ENCODE peak calls at places on chromosomes 13 and 19, in five cellular contexts. U, I, A, G and R are unnamed samples.

GRCh38 chr19:48665786-48666185 is 7.0 kb downstream of the NTN5 start:
- DNase-seq in U (no peak), I (no peak), A (no peak), G (no peak), R (no peak)

GRCh38 chr19:49556412-49557398 is 23.7 kb downstream of the NOSIP start:
- DNase-seq in U (no peak), I (no peak), A (no peak), G (peak; percentile 35), R (no peak)

GRCh38 chr13:22926176-22927007 is 254.4 kb upstream of the SGCG start:
- DNase-seq in U (peak; percentile 84), I (peak; percentile 82), A (peak; percentile 52), G (no peak), R (peak; percentile 86)

GRCh38 chr13:75312884-75313520 is 169.0 kb downstream of the TBC1D4 start:
- DNase-seq in U (no peak), I (no peak), A (no peak), G (no peak), R (no peak)

GRCh38 chr13:50275392-50276063 is 260.3 kb downstream of the KCNRG start:
- DNase-seq in U (no peak), I (no peak), A (no peak), G (no peak), R (no peak)

GRCh38 chr13:29454931-29455481 is 140.5 kb downstream of the SLC7A1 start:
- DNase-seq in U (peak; percentile 34), I (no peak), A (no peak), G (no peak), R (no peak)

GRCh38 chr19:2171349-2172145 is 7.8 kb downstream of the DOT1L start:
- DNase-seq in U (peak; percentile 59), I (peak; percentile 73), A (no peak), G (peak; percentile 66), R (no peak)

GRCh38 chr13:40777166-40777956 is 6.4 kb upstream of the MRPS31 start:
- DNase-seq in U (peak; percentile 72), I (no peak), A (peak; percentile 64), G (no peak), R (no peak)

GRCh38 chr13:35144496-35144895 is 202.4 kb downstream of the NBEA start:
- DNase-seq in U (peak; percentile 50), I (no peak), A (no peak), G (no peak), R (no peak)

GRCh38 chr13:50224534-50224933 is 209.3 kb downstream of the KCNRG start:
- DNase-seq in U (peak; percentile 57), I (no peak), A (no peak), G (no peak), R (no peak)

GRCh38 chr13:38349386-38350113 is at the start of gene UFM1:
- DNase-seq in U (peak; percentile 98), I (peak; percentile 90), A (peak; percentile 85), G (peak; percentile 80), R (peak; percentile 97)

GRCh38 chr19:13089139-13089856 is 13.4 kb downstream of the LYL1 start:
- DNase-seq in U (no peak), I (no peak), A (no peak), G (no peak), R (no peak)

GRCh38 chr13:39433705-39434104 is 169.3 kb downstream of the LHFPL6 start:
- DNase-seq in U (no peak), I (no peak), A (no peak), G (no peak), R (no peak)

GRCh38 chr13:95564091-95564490 is 11.6 kb downstream of the CLDN10 start:
- DNase-seq in U (peak; percentile 47), I (no peak), A (no peak), G (no peak), R (no peak)

GRCh38 chr13:105597573-105597972 is 937.9 kb downstream of the EFNB2 start:
- DNase-seq in U (no peak), I (no peak), A (no peak), G (no peak), R (no peak)

GRCh38 chr19:45467456-45468158 is at the start of gene FOSB:
- DNase-seq in U (peak; percentile 96), I (peak; percentile 95), A (peak; percentile 97), G (peak; percentile 93), R (peak; percentile 98)

GRCh38 chr13:39020853-39021462 is 16.9 kb downstream of the PROSER1 start:
- DNase-seq in U (no peak), I (no peak), A (no peak), G (no peak), R (no peak)

GRCh38 chr19:51368366-51369282 is at the start of gene CLDND2:
- DNase-seq in U (no peak), I (no peak), A (no peak), G (peak; percentile 51), R (no peak)

GRCh38 chr13:46577656-46578589 is 25.0 kb downstream of the LRCH1 start:
- DNase-seq in U (no peak), I (no peak), A (no peak), G (no peak), R (no peak)
- H3K4me1 ChIP-seq in U (peaks cover 59% of the 10 kb centered on the region), I (peaks cover 87% of the 10 kb centered on the region), A (peaks cover 33% of the 10 kb centered on the region), G (peaks cover 15% of the 10 kb centered on the region), R (peaks cover 23% of the 10 kb centered on the region)

GRCh38 chr13:90542959-90543358 is 804.5 kb upstream of the MIR17HG start:
- DNase-seq in U (no peak), I (no peak), A (no peak), G (no peak), R (no peak)
- H3K36me3 ChIP-seq in U (no peaks in the 10 kb centered on the region), I (no peaks in the 10 kb centered on the region), A (no peaks in the 10 kb centered on the region), G (no peaks in the 10 kb centered on the region), R (no peaks in the 10 kb centered on the region)

GRCh38 chr13:99354371-99354951 is 47.3 kb upstream of the GPR183 start:
- DNase-seq in U (no peak), I (no peak), A (no peak), G (no peak), R (no peak)
- H3K27ac ChIP-seq in U (no peak overlapping the region), I (no peak overlapping the region), A (peak overlapping the region; percentile 79), G (peak overlapping the region; percentile 96), R (no peak overlapping the region)

GRCh38 chr19:3698386-3698950 is 1.8 kb downstream of the PIP5K1C start:
- DNase-seq in U (no peak), I (no peak), A (no peak), G (no peak), R (peak; percentile 47)

GRCh38 chr19:3699071-3699740 is 1.1 kb downstream of the PIP5K1C start:
- DNase-seq in U (peak; percentile 56), I (peak; percentile 55), A (peak; percentile 52), G (no peak), R (peak; percentile 77)

GRCh38 chr19:3700242-3701032 is at the start of gene PIP5K1C:
- DNase-seq in U (peak; percentile 88), I (peak; percentile 91), A (peak; percentile 91), G (peak; percentile 93), R (peak; percentile 97)

GRCh38 chr19:3699741-3700241 is 477 bp downstream of the PIP5K1C start:
- DNase-seq in U (no peak), I (no peak), A (no peak), G (no peak), R (no peak)

DNA sequence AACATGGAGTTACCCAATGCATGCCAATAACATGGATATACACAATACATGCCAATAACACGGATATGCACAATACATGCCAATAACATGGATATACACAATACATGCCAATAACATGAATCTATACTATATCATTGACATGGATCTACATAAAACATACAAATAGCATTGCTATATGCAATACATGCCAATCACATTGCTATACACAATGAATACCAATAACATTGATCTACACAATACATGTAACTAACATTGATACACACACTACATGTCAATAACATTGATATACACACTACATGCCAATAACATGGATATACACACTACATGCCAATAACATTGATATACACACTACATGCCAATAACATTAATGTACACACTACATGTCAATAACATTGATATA is 932 bp upstream of the PIP5K1C start:
- DNase-seq in U (no peak), I (no peak), A (no peak), G (no peak), R (no peak)
- H3K4me1 ChIP-seq in U (peaks cover 8% of the 10 kb centered on the region), I (peaks cover 39% of the 10 kb centered on the region), A (peaks cover 17% of the 10 kb centered on the region), G (peaks cover 9% of the 10 kb centered on the region), R (no peaks in the 10 kb centered on the region)

DNA sequence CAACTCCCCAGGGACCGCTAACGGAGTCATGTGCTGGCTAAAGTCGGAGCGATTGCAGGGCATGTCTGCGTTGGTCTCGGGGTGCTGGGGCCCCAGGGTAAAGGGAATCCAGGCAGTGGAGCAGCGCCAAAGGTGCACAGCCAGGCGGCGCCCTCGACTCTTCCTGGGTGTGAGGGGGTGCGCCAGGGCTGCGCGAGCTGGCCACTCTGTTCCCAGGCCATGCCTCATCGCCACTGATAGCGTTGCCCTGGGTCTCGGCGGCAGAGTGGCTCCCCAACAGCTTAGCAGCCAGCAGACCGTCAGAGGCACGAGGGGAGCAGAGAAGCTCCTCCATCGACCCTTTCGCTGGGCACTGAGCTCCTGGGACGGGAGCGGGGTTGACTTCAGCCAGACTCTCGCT is 152.7 kb downstream of the B3GLCT start:
- DNase-seq in U (no peak), I (no peak), A (no peak), G (no peak), R (no peak)
- H3K36me3 ChIP-seq in U (no peaks in the 10 kb centered on the region), I (no peaks in the 10 kb centered on the region), A (no peaks in the 10 kb centered on the region), G (no peaks in the 10 kb centered on the region), R (no peaks in the 10 kb centered on the region)

GRCh38 chr13:99280166-99280565 is 22.0 kb upstream of the GPR18 start:
- DNase-seq in U (no peak), I (no peak), A (no peak), G (no peak), R (no peak)
- H3K27ac ChIP-seq in U (no peak overlapping the region), I (no peak overlapping the region), A (no peak overlapping the region), G (no peak overlapping the region), R (no peak overlapping the region)